ENCODE peak calls at places on chromosome 4, in five cellular contexts. One of them, this sample, is unnamed.

GRCh38 chr4:161555689-161556660 is 607.8 kb downstream of the FSTL5 start:
- DNase-seq in CD8-positive, alpha-beta T cell: no peak
- DNase-seq in A549: peak
- DNase-seq in fibroblast of lung: peak
- DNase-seq in WERI-Rb-1: no peak
- DNase-seq in this sample: peak

GRCh38 chr4:2092653-2093000 is 33.5 kb downstream of the NAT8L start:
- DNase-seq in CD8-positive, alpha-beta T cell: no peak
- DNase-seq in A549: no peak
- DNase-seq in fibroblast of lung: no peak
- DNase-seq in WERI-Rb-1: no peak
- DNase-seq in this sample: no peak

GRCh38 chr4:4752576-4753401 is 106.7 kb upstream of the MSX1 start:
- DNase-seq in CD8-positive, alpha-beta T cell: no peak
- DNase-seq in A549: no peak
- DNase-seq in fibroblast of lung: no peak
- DNase-seq in WERI-Rb-1: no peak
- DNase-seq in this sample: no peak

GRCh38 chr4:4787421-4787820 is 72.0 kb upstream of the MSX1 start:
- DNase-seq in CD8-positive, alpha-beta T cell: no peak
- DNase-seq in A549: no peak
- DNase-seq in fibroblast of lung: no peak
- DNase-seq in WERI-Rb-1: no peak
- DNase-seq in this sample: no peak

GRCh38 chr4:138305055-138305454 is 62.9 kb upstream of the SLC7A11 start:
- DNase-seq in CD8-positive, alpha-beta T cell: no peak
- DNase-seq in A549: no peak
- DNase-seq in fibroblast of lung: no peak
- DNase-seq in WERI-Rb-1: no peak
- DNase-seq in this sample: no peak

GRCh38 chr4:44772340-44772739 is 46.0 kb upstream of the GNPDA2 start:
- DNase-seq in CD8-positive, alpha-beta T cell: no peak
- DNase-seq in A549: no peak
- DNase-seq in fibroblast of lung: no peak
- DNase-seq in WERI-Rb-1: no peak
- DNase-seq in this sample: no peak

GRCh38 chr4:47741200-47741599 is 96.7 kb downstream of the CORIN start:
- DNase-seq in CD8-positive, alpha-beta T cell: no peak
- DNase-seq in A549: no peak
- DNase-seq in fibroblast of lung: no peak
- DNase-seq in WERI-Rb-1: no peak
- DNase-seq in this sample: peak

GRCh38 chr4:133149932-133150642 is 993 bp downstream of the PCDH10 start:
- DNase-seq in CD8-positive, alpha-beta T cell: no peak
- DNase-seq in A549: no peak
- DNase-seq in fibroblast of lung: peak
- DNase-seq in WERI-Rb-1: no peak
- DNase-seq in this sample: no peak

GRCh38 chr4:11297627-11298026 is 131.1 kb downstream of the HS3ST1 start:
- DNase-seq in CD8-positive, alpha-beta T cell: no peak
- DNase-seq in A549: no peak
- DNase-seq in fibroblast of lung: peak
- DNase-seq in WERI-Rb-1: no peak
- DNase-seq in this sample: no peak

GRCh38 chr4:140037353-140038030 is 116.5 kb downstream of the MAML3 start:
- DNase-seq in CD8-positive, alpha-beta T cell: no peak
- DNase-seq in A549: peak
- DNase-seq in fibroblast of lung: peak
- DNase-seq in WERI-Rb-1: no peak
- DNase-seq in this sample: peak

GRCh38 chr4:2284161-2284933 is 22.4 kb upstream of the MXD4 start:
- DNase-seq in CD8-positive, alpha-beta T cell: no peak
- DNase-seq in A549: no peak
- DNase-seq in fibroblast of lung: no peak
- DNase-seq in WERI-Rb-1: no peak
- DNase-seq in this sample: no peak

GRCh38 chr4:83833920-83834319 is 298.0 kb downstream of the GPAT3 start:
- DNase-seq in CD8-positive, alpha-beta T cell: no peak
- DNase-seq in A549: no peak
- DNase-seq in fibroblast of lung: no peak
- DNase-seq in WERI-Rb-1: no peak
- DNase-seq in this sample: no peak

GRCh38 chr4:118918388-118918787 is 29.7 kb downstream of the SYNPO2 start:
- DNase-seq in CD8-positive, alpha-beta T cell: no peak
- DNase-seq in A549: peak
- DNase-seq in fibroblast of lung: peak
- DNase-seq in WERI-Rb-1: no peak
- DNase-seq in this sample: peak

GRCh38 chr4:37095925-37096324 is 148.6 kb upstream of the NWD2 start:
- DNase-seq in CD8-positive, alpha-beta T cell: no peak
- DNase-seq in A549: no peak
- DNase-seq in fibroblast of lung: no peak
- DNase-seq in WERI-Rb-1: no peak
- DNase-seq in this sample: peak

GRCh38 chr4:162865102-162865501 is 301.6 kb downstream of the NAF1 start:
- DNase-seq in CD8-positive, alpha-beta T cell: no peak
- DNase-seq in A549: peak
- DNase-seq in fibroblast of lung: no peak
- DNase-seq in WERI-Rb-1: peak
- DNase-seq in this sample: no peak

GRCh38 chr4:105710012-105710600 is 1.5 kb downstream of the GSTCD start:
- DNase-seq in CD8-positive, alpha-beta T cell: no peak
- DNase-seq in A549: no peak
- DNase-seq in fibroblast of lung: no peak
- DNase-seq in WERI-Rb-1: peak
- DNase-seq in this sample: no peak

GRCh38 chr4:145218251-145218650 is 37.9 kb upstream of the OTUD4 start:
- DNase-seq in CD8-positive, alpha-beta T cell: no peak
- DNase-seq in A549: no peak
- DNase-seq in fibroblast of lung: no peak
- DNase-seq in WERI-Rb-1: no peak
- DNase-seq in this sample: no peak

GRCh38 chr4:108355523-108356208 is 186.9 kb upstream of the LEF1 start:
- DNase-seq in CD8-positive, alpha-beta T cell: no peak
- DNase-seq in A549: no peak
- DNase-seq in fibroblast of lung: peak
- DNase-seq in WERI-Rb-1: no peak
- DNase-seq in this sample: no peak

GRCh38 chr4:98283219-98284199 is 22.3 kb downstream of the RAP1GDS1 start:
- DNase-seq in CD8-positive, alpha-beta T cell: no peak
- DNase-seq in A549: no peak
- DNase-seq in fibroblast of lung: peak
- DNase-seq in WERI-Rb-1: no peak
- DNase-seq in this sample: peak

GRCh38 chr4:143089847-143090246 is 94.9 kb upstream of the USP38 start:
- DNase-seq in CD8-positive, alpha-beta T cell: no peak
- DNase-seq in A549: no peak
- DNase-seq in fibroblast of lung: no peak
- DNase-seq in WERI-Rb-1: no peak
- DNase-seq in this sample: no peak

DNA sequence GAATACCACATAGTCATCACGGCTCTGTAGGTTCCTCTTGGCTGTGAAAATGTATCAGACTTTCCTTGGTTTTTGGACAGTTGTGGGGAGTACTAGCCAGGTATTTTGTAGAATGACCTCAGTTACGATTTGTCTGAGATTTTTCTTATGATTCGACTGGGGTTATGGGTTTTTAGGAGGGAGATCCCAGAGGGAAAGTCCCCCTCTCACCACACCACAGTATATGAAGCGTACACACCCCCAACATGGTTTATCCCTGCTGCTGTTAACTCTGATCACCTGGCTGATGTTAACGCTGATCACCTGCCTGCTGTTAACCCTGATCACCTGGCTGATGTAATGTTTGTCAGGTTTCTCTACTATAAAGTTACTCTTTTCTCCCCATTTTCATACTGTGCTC is 72.6 kb downstream of the ANAPC4 start:
- DNase-seq in CD8-positive, alpha-beta T cell: no peak
- DNase-seq in A549: no peak
- DNase-seq in fibroblast of lung: no peak
- DNase-seq in WERI-Rb-1: no peak
- DNase-seq in this sample: peak
- H3K27ac ChIP-seq in CD8-positive, alpha-beta T cell: no peak
- H3K27ac ChIP-seq in A549: no peak
- H3K27ac ChIP-seq in fibroblast of lung: no peak
- H3K27ac ChIP-seq in WERI-Rb-1: no peak
- H3K27ac ChIP-seq in this sample: peak

GRCh38 chr4:26322349-26322748 is 1.5 kb downstream of the RBPJ start:
- DNase-seq in CD8-positive, alpha-beta T cell: no peak
- DNase-seq in A549: no peak
- DNase-seq in fibroblast of lung: no peak
- DNase-seq in WERI-Rb-1: no peak
- DNase-seq in this sample: no peak

GRCh38 chr4:26326791-26327190 is 6.0 kb downstream of the RBPJ start:
- DNase-seq in CD8-positive, alpha-beta T cell: no peak
- DNase-seq in A549: no peak
- DNase-seq in fibroblast of lung: peak
- DNase-seq in WERI-Rb-1: no peak
- DNase-seq in this sample: peak

GRCh38 chr4:26325191-26325590 is 4.4 kb downstream of the RBPJ start:
- DNase-seq in CD8-positive, alpha-beta T cell: no peak
- DNase-seq in A549: peak
- DNase-seq in fibroblast of lung: peak
- DNase-seq in WERI-Rb-1: peak
- DNase-seq in this sample: peak

GRCh38 chr4:26321326-26322276 is 787 bp downstream of the RBPJ start:
- DNase-seq in CD8-positive, alpha-beta T cell: peak
- DNase-seq in A549: peak
- DNase-seq in fibroblast of lung: peak
- DNase-seq in WERI-Rb-1: peak
- DNase-seq in this sample: no peak

GRCh38 chr4:26323807-26324206 is 3.0 kb downstream of the RBPJ start:
- DNase-seq in CD8-positive, alpha-beta T cell: no peak
- DNase-seq in A549: no peak
- DNase-seq in fibroblast of lung: peak
- DNase-seq in WERI-Rb-1: no peak
- DNase-seq in this sample: no peak
- TF ChIP-seq CTCF in CD8-positive, alpha-beta T cell: no peak
- TF ChIP-seq CTCF in A549: no peak
- TF ChIP-seq CTCF in fibroblast of lung: no peak
- TF ChIP-seq CTCF in WERI-Rb-1: no peak
- TF ChIP-seq CTCF in this sample: no peak

GRCh38 chr4:21514022-21514421 is 434.6 kb downstream of the KCNIP4 start:
- DNase-seq in CD8-positive, alpha-beta T cell: no peak
- DNase-seq in A549: no peak
- DNase-seq in fibroblast of lung: no peak
- DNase-seq in WERI-Rb-1: no peak
- DNase-seq in this sample: no peak
- H3K27ac ChIP-seq in CD8-positive, alpha-beta T cell: no peak
- H3K27ac ChIP-seq in A549: no peak
- H3K27ac ChIP-seq in fibroblast of lung: no peak
- H3K27ac ChIP-seq in WERI-Rb-1: no peak
- H3K27ac ChIP-seq in this sample: no peak

DNA sequence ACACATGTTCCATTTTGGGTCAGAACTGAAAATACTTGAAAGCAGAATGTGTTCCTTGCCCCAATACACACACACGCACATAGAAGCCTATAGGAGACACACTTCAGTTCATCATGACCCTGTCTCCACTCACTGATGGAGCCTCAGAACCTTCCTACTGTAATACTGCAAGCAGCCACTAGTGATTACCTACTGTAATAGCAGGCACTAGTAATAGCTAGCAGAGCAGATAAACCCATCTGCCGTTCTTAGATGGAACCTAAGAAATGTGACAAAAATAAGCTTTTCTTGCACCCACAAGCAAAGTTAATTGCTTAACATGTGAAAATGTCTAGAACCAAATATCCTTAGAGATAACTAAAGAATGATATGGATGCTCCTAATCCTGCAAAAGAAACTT is 13.6 kb downstream of the AMTN start:
- DNase-seq in CD8-positive, alpha-beta T cell: no peak
- DNase-seq in A549: peak
- DNase-seq in fibroblast of lung: no peak
- DNase-seq in WERI-Rb-1: no peak
- DNase-seq in this sample: no peak
- TF ChIP-seq CTCF in CD8-positive, alpha-beta T cell: no peak
- TF ChIP-seq CTCF in A549: no peak
- TF ChIP-seq CTCF in fibroblast of lung: no peak
- TF ChIP-seq CTCF in WERI-Rb-1: peak
- TF ChIP-seq CTCF in this sample: peak

DNA sequence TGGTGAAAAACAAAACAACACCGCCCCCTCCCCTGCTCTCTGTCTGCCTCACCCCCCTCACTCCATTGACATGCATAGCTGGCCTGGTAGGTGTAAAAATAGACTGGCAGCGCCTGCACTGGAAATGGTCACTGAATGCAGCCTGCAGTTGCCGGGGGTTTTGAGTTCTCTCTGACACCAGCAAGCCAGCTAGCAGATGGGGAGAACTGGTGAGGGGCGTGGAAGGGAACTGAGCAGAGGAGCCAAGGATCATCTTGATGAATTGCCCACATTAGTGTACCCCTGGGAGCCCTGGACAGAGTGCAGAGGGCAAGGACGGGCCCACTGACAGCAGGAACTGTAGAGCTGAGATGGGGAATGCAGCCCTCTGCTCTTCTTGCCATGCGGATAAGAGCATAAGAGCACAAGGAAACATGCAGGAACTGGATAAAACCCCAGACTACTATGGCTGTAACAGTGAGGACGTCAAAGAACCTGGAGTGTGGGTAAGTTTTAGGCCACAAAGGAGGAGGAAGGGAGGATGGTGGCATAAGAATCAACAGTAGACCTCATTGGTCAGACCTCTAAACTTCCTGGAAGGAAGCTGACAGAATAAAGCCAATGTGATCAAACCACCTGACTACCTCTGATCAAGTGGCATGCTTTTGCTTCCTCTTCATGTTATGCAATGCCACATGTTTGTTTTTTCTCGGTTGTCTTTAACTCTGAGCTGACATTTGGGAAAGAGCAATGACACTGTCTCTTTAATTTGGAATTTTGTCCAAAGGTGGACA is 96.3 kb downstream of the ANK2 start:
- DNase-seq in CD8-positive, alpha-beta T cell: no peak
- DNase-seq in A549: no peak
- DNase-seq in fibroblast of lung: no peak
- DNase-seq in WERI-Rb-1: peak
- DNase-seq in this sample: no peak
- H3K27ac ChIP-seq in CD8-positive, alpha-beta T cell: no peak
- H3K27ac ChIP-seq in A549: no peak
- H3K27ac ChIP-seq in fibroblast of lung: no peak
- H3K27ac ChIP-seq in WERI-Rb-1: no peak
- H3K27ac ChIP-seq in this sample: no peak

DNA sequence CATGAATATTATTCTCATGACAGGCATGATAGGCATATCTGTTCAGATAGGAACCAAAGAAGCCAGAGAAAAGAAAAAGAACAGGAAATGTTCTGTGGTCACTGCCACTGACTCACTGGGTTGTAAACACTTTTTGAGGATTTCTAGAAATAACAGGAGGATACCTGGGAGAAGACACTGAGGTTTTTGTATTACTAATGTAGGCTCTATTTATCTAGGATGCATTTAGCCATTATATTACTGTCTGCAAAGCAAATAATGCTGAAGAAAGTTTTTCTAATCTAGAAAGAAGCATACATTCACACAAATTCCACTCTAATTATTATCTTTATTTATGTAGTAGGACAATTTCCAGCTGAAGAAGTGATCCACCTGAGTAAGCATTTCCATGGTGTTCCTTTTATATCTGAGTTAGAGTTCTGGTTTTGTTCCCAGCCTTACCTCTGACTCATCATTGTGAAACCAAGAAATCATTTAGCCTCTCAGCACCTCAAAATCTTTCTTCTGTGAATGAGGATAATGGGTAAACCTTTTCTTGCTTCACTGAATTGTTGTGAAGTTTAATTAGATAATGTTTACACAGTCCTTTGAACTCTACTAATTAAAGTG is 40.2 kb upstream of the EPGN start:
- DNase-seq in CD8-positive, alpha-beta T cell: no peak
- DNase-seq in A549: no peak
- DNase-seq in fibroblast of lung: peak
- DNase-seq in WERI-Rb-1: no peak
- DNase-seq in this sample: peak
- TF ChIP-seq CTCF in CD8-positive, alpha-beta T cell: no peak
- TF ChIP-seq CTCF in A549: no peak
- TF ChIP-seq CTCF in fibroblast of lung: no peak
- TF ChIP-seq CTCF in WERI-Rb-1: no peak
- TF ChIP-seq CTCF in this sample: no peak